ENCODE peak calls at places on chromosomes 6 and 20, in five cellular contexts. One of them, this sample, is unnamed.

GRCh38 chr20:35598899-35599775 is 16.5 kb upstream of the SPAG4 start:
- DNase-seq in HEK293T: no peak
- DNase-seq in activated naive CD4-positive, alpha-beta T cell treated with anti-CD3 and anti-CD28 coated beads for 36 hours: no peak
- DNase-seq in cardiac muscle cell: no peak
- DNase-seq in non-pigmented ciliary epithelial cell: no peak
- DNase-seq in this sample: no peak

GRCh38 chr6:135880066-135880972 is 28.8 kb downstream of the PDE7B start:
- DNase-seq in cardiac muscle cell: no peak
- DNase-seq in activated naive CD4-positive, alpha-beta T cell treated with anti-CD3 and anti-CD28 coated beads for 36 hours: peak; percentile 75
- DNase-seq in HEK293T: no peak
- DNase-seq in non-pigmented ciliary epithelial cell: peak; percentile 73
- DNase-seq in this sample: peak; percentile 48

GRCh38 chr6:138455746-138456392 is 43.4 kb downstream of the NHSL1 start:
- DNase-seq in non-pigmented ciliary epithelial cell: peak; percentile 41
- DNase-seq in activated naive CD4-positive, alpha-beta T cell treated with anti-CD3 and anti-CD28 coated beads for 36 hours: peak; percentile 16
- DNase-seq in HEK293T: no peak
- DNase-seq in cardiac muscle cell: no peak
- DNase-seq in this sample: peak; percentile 40

GRCh38 chr20:61661025-61661424 is 404.7 kb downstream of the TAF4 start:
- DNase-seq in HEK293T: no peak
- DNase-seq in cardiac muscle cell: no peak
- DNase-seq in non-pigmented ciliary epithelial cell: no peak
- DNase-seq in activated naive CD4-positive, alpha-beta T cell treated with anti-CD3 and anti-CD28 coated beads for 36 hours: no peak
- DNase-seq in this sample: no peak

GRCh38 chr6:169428532-169428931 is 174.9 kb upstream of the THBS2 start:
- DNase-seq in non-pigmented ciliary epithelial cell: no peak
- DNase-seq in activated naive CD4-positive, alpha-beta T cell treated with anti-CD3 and anti-CD28 coated beads for 36 hours: no peak
- DNase-seq in HEK293T: no peak
- DNase-seq in cardiac muscle cell: no peak
- DNase-seq in this sample: no peak

GRCh38 chr6:15375018-15375417 is 129.1 kb downstream of the JARID2 start:
- DNase-seq in cardiac muscle cell: no peak
- DNase-seq in HEK293T: no peak
- DNase-seq in non-pigmented ciliary epithelial cell: no peak
- DNase-seq in activated naive CD4-positive, alpha-beta T cell treated with anti-CD3 and anti-CD28 coated beads for 36 hours: no peak
- DNase-seq in this sample: no peak

GRCh38 chr20:20259534-20259933 is 108.4 kb upstream of the INSM1 start:
- DNase-seq in activated naive CD4-positive, alpha-beta T cell treated with anti-CD3 and anti-CD28 coated beads for 36 hours: no peak
- DNase-seq in cardiac muscle cell: no peak
- DNase-seq in HEK293T: no peak
- DNase-seq in non-pigmented ciliary epithelial cell: no peak
- DNase-seq in this sample: no peak

GRCh38 chr6:50724381-50725124 is 11.2 kb downstream of the TFAP2D start:
- DNase-seq in cardiac muscle cell: no peak
- DNase-seq in non-pigmented ciliary epithelial cell: no peak
- DNase-seq in HEK293T: no peak
- DNase-seq in activated naive CD4-positive, alpha-beta T cell treated with anti-CD3 and anti-CD28 coated beads for 36 hours: no peak
- DNase-seq in this sample: no peak

GRCh38 chr6:169169941-169170582 is 83.6 kb downstream of the THBS2 start:
- DNase-seq in activated naive CD4-positive, alpha-beta T cell treated with anti-CD3 and anti-CD28 coated beads for 36 hours: no peak
- DNase-seq in cardiac muscle cell: no peak
- DNase-seq in HEK293T: no peak
- DNase-seq in non-pigmented ciliary epithelial cell: no peak
- DNase-seq in this sample: no peak

GRCh38 chr6:139587469-139587868 is 213.0 kb upstream of the CITED2 start:
- DNase-seq in HEK293T: no peak
- DNase-seq in cardiac muscle cell: no peak
- DNase-seq in activated naive CD4-positive, alpha-beta T cell treated with anti-CD3 and anti-CD28 coated beads for 36 hours: no peak
- DNase-seq in non-pigmented ciliary epithelial cell: peak; percentile 93
- DNase-seq in this sample: no peak

GRCh38 chr6:153012856-153013255 is 10.3 kb upstream of the MTRF1L start:
- DNase-seq in HEK293T: no peak
- DNase-seq in cardiac muscle cell: no peak
- DNase-seq in activated naive CD4-positive, alpha-beta T cell treated with anti-CD3 and anti-CD28 coated beads for 36 hours: no peak
- DNase-seq in non-pigmented ciliary epithelial cell: no peak
- DNase-seq in this sample: no peak

GRCh38 chr20:61845276-61845675 is 220.4 kb downstream of the TAF4 start:
- DNase-seq in non-pigmented ciliary epithelial cell: no peak
- DNase-seq in HEK293T: no peak
- DNase-seq in cardiac muscle cell: no peak
- DNase-seq in activated naive CD4-positive, alpha-beta T cell treated with anti-CD3 and anti-CD28 coated beads for 36 hours: no peak
- DNase-seq in this sample: no peak

GRCh38 chr20:58634818-58635665 is 16.0 kb upstream of the STX16 start:
- DNase-seq in HEK293T: no peak
- DNase-seq in cardiac muscle cell: no peak
- DNase-seq in activated naive CD4-positive, alpha-beta T cell treated with anti-CD3 and anti-CD28 coated beads for 36 hours: peak; percentile 68
- DNase-seq in non-pigmented ciliary epithelial cell: no peak
- DNase-seq in this sample: peak; percentile 48

GRCh38 chr6:20404641-20405032 is 3.0 kb downstream of the E2F3 start:
- DNase-seq in non-pigmented ciliary epithelial cell: peak; percentile 52
- DNase-seq in cardiac muscle cell: peak; percentile 73
- DNase-seq in activated naive CD4-positive, alpha-beta T cell treated with anti-CD3 and anti-CD28 coated beads for 36 hours: peak; percentile 84
- DNase-seq in HEK293T: peak; percentile 42
- DNase-seq in this sample: peak; percentile 68

GRCh38 chr6:129368970-129369369 is 341.0 kb downstream of the ARHGAP18 start:
- DNase-seq in HEK293T: no peak
- DNase-seq in cardiac muscle cell: no peak
- DNase-seq in activated naive CD4-positive, alpha-beta T cell treated with anti-CD3 and anti-CD28 coated beads for 36 hours: peak; percentile 10
- DNase-seq in non-pigmented ciliary epithelial cell: no peak
- DNase-seq in this sample: no peak

GRCh38 chr6:106204961-106205360 is 118.8 kb downstream of the PRDM1 start:
- DNase-seq in non-pigmented ciliary epithelial cell: no peak
- DNase-seq in HEK293T: no peak
- DNase-seq in activated naive CD4-positive, alpha-beta T cell treated with anti-CD3 and anti-CD28 coated beads for 36 hours: no peak
- DNase-seq in cardiac muscle cell: no peak
- DNase-seq in this sample: no peak

GRCh38 chr20:62679978-62680589 is 28.6 kb upstream of the NTSR1 start:
- DNase-seq in activated naive CD4-positive, alpha-beta T cell treated with anti-CD3 and anti-CD28 coated beads for 36 hours: no peak
- DNase-seq in non-pigmented ciliary epithelial cell: no peak
- DNase-seq in HEK293T: no peak
- DNase-seq in cardiac muscle cell: no peak
- DNase-seq in this sample: no peak

GRCh38 chr20:6590891-6591679 is 176.4 kb upstream of the BMP2 start:
- DNase-seq in HEK293T: no peak
- DNase-seq in non-pigmented ciliary epithelial cell: no peak
- DNase-seq in activated naive CD4-positive, alpha-beta T cell treated with anti-CD3 and anti-CD28 coated beads for 36 hours: no peak
- DNase-seq in cardiac muscle cell: no peak
- DNase-seq in this sample: no peak

GRCh38 chr6:134117409-134117808 is 65.0 kb upstream of the SLC2A12 start:
- DNase-seq in cardiac muscle cell: no peak
- DNase-seq in activated naive CD4-positive, alpha-beta T cell treated with anti-CD3 and anti-CD28 coated beads for 36 hours: no peak
- DNase-seq in non-pigmented ciliary epithelial cell: no peak
- DNase-seq in HEK293T: no peak
- DNase-seq in this sample: no peak